ENCODE peak calls at places on chromosome 11, in five cellular contexts. J, Q, S, R and O are unnamed samples.

GRCh38 chr11:62709262-62710000 is 2.0 kb downstream of the GNG3 start:
- DNase-seq in Q (peak), J (peak), S (peak), R (peak), O (peak)

GRCh38 chr11:40280161-40281054 is 1179.0 kb downstream of the LRRC4C start:
- DNase-seq in Q (no peak), S (no peak), J (no peak), R (no peak), O (no peak)

GRCh38 chr11:62512961-62513360 is 33.6 kb downstream of the AHNAK start:
- DNase-seq in S (no peak), Q (no peak), R (no peak), J (no peak), O (no peak)

GRCh38 chr11:120709808-120710207 is 198.3 kb downstream of the GRIK4 start:
- DNase-seq in J (no peak), Q (no peak), S (no peak), R (no peak), O (no peak)

GRCh38 chr11:19812096-19812495 is 99.5 kb downstream of the NAV2 start:
- DNase-seq in S (no peak), R (no peak), J (no peak), Q (no peak), O (no peak)

GRCh38 chr11:35359321-35360058 is 59.9 kb downstream of the SLC1A2 start:
- DNase-seq in R (no peak), S (no peak), J (no peak), Q (no peak), O (no peak)

GRCh38 chr11:84673753-84674152 is 953.4 kb downstream of the DLG2 start:
- DNase-seq in R (no peak), J (no peak), S (no peak), Q (peak), O (no peak)

GRCh38 chr11:30326114-30326783 is 3.3 kb downstream of the ARL14EP start:
- DNase-seq in S (no peak), Q (no peak), J (no peak), R (no peak), O (no peak)

GRCh38 chr11:26820739-26821138 is 98.9 kb upstream of the SLC5A12 start:
- DNase-seq in J (peak), Q (no peak), S (peak), R (no peak), O (no peak)

GRCh38 chr11:6608011-6608410 is 4.0 kb downstream of the TAF10 start:
- DNase-seq in R (peak), S (no peak), Q (peak), J (no peak), O (no peak)

GRCh38 chr11:98793276-98793675 is 227.5 kb upstream of the CNTN5 start:
- DNase-seq in Q (no peak), S (no peak), J (no peak), R (no peak), O (no peak)

GRCh38 chr11:75100314-75100713 is 3.6 kb upstream of the OR2AT4 start:
- DNase-seq in J (no peak), S (peak), Q (peak), R (no peak), O (no peak)

GRCh38 chr11:132604446-132604845 is 927.9 kb downstream of the OPCML start:
- DNase-seq in Q (no peak), R (no peak), S (peak), J (peak), O (no peak)

DNA sequence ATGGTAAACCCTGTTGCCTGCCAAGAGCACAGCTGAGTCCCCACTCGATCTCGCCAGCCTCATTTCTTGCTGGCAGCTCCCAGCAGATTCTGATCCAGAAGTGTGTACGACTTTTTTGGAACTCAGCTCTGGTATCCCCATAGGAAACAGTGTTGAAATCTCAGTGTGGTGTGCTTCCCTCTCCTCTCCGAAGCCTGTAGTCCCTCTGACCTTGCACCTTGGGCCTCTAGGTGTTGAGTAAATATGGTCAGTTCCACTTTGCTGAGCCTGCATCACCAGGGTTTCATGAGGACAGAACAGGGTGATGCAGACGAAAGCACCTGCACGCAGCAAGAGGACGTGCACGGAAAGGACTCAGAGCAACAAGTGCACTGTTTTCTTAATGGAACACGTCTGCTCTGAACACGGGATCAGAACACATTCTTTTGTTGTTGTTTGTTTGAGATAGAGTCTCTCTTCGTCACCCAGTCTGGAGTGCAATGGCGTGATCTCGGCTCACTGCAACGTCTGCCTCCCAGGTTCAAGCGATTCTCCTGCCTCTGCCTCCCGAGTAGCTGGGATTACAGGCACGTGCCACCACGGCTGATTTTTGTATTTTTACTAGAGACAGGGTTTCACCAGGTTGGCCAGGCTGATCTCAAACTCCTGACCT is 3.8 kb upstream of the CPT1A start:
- DNase-seq in J (no peak), Q (no peak), S (no peak), R (peak), O (no peak)
- TF ChIP-seq CTCF in J (no peak), Q (no peak), S (no peak), R (no peak), O (no peak)

GRCh38 chr11:111069076-111069475 is 176.4 kb upstream of the POU2AF2 start:
- DNase-seq in Q (no peak), J (peak), S (peak), R (no peak), O (no peak)
- TF ChIP-seq CTCF in Q (no peak), J (peak), S (peak), R (no peak), O (peak)

GRCh38 chr11:79439893-79440450 is 858 bp downstream of the TENM4 start:
- DNase-seq in J (no peak), S (no peak), Q (peak), R (peak), O (peak)

GRCh38 chr11:79439430-79439892 is 1.4 kb downstream of the TENM4 start:
- DNase-seq in Q (no peak), R (no peak), J (peak), S (peak), O (peak)

GRCh38 chr11:79438631-79439429 is 2.0 kb downstream of the TENM4 start:
- DNase-seq in Q (peak), R (peak), S (peak), J (peak), O (peak)

GRCh38 chr11:79440451-79441158 is at the start of gene TENM4:
- DNase-seq in S (peak), Q (peak), R (peak), J (peak), O (peak)

DNA sequence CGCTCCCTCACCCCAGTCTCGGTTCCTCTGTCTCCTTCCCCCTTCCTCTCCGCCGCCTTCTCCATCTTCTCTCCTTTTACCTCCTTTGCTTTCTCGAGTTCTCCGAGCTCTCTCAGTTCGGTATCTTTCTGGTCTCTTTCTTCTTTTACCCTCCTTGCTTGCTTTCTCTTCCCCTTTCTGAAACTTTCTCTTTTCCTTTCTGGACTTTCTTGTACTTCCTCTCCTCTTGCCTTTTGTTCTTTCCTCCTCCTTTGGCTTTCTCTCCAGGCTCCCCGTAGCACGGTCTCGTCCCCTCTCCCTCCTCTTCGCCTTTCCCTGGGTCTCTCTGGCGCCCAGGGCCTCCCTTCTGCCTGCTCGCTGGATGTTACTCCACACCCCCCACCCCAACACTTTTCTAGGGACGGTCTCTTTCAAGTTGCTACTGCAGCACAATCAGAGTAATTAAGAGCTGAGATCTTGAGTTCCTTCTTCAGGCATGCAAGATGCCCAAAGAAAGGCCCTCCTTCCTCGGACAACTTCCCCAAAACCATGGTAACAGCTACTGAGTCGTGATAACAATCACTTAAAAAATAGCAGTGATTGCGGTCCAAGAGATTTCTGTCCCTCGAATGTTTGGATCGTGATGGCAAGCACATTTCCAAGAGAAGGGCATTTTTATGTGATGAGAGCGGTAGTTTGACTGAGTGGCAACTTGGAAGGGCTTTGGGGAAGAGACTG is 487 bp upstream of the TENM4 start:
- DNase-seq in Q (no peak), S (no peak), R (no peak), J (peak), O (no peak)
- TF ChIP-seq CTCF in Q (no peak), S (no peak), R (no peak), J (no peak), O (no peak)

GRCh38 chr11:47646019-47646418 is 3.7 kb upstream of the MTCH2 start:
- DNase-seq in Q (no peak), J (no peak), R (no peak), S (no peak), O (no peak)
- TF ChIP-seq CTCF in Q (no peak), J (no peak), R (no peak), S (no peak), O (no peak)